ENCODE peak calls at places on chromosomes 5 and 9, in four cellular contexts. B is SW 1271; V is stimulated activated CD8-positive, alpha-beta memory T cell treated with anti-CD3 and anti-CD28 coated beads, Interleukin-7, amount 100 ng/mL, for 24 hours; O is HCEC 1CT. T is an unnamed sample.

GRCh38 chr9:109403766-109404320 is 83.0 kb upstream of the EPB41L4B start:
- DNase-seq in B (no peak), V (no peak), O (no peak), T (no peak)

GRCh38 chr9:79581794-79582193 is 10.0 kb downstream of the TLE4 start:
- DNase-seq in B (peak), V (no peak), O (peak), T (no peak)

GRCh38 chr5:90830058-90830457 is 271.5 kb downstream of the ADGRV1 start:
- DNase-seq in B (no peak), V (no peak), O (peak), T (no peak)

GRCh38 chr5:83400712-83401111 is 70.8 kb upstream of the VCAN start:
- DNase-seq in B (no peak), V (no peak), O (no peak), T (no peak)

GRCh38 chr5:90355635-90356034 is 53.9 kb downstream of the CETN3 start:
- DNase-seq in B (no peak), V (no peak), O (no peak), T (no peak)

GRCh38 chr9:76617510-76618194 is 146.6 kb upstream of the PCA3 start:
- DNase-seq in B (no peak), V (no peak), O (no peak), T (no peak)

GRCh38 chr9:34985311-34985899 is 4.1 kb upstream of the DNAJB5 start:
- DNase-seq in B (peak), V (no peak), O (peak), T (no peak)

GRCh38 chr9:72271617-72272478 is 93.2 kb downstream of the ZFAND5 start:
- DNase-seq in B (peak), V (peak), O (peak), T (no peak)

GRCh38 chr5:143554918-143555477 is 151.5 kb upstream of the NR3C1 start:
- DNase-seq in B (no peak), V (no peak), O (peak), T (no peak)

GRCh38 chr5:110880413-110880812 is 141.6 kb downstream of the SLC25A46 start:
- DNase-seq in B (no peak), V (no peak), O (peak), T (no peak)

GRCh38 chr9:114551750-114552685 is 35.6 kb upstream of the ATP6V1G1 start:
- DNase-seq in B (peak), V (no peak), O (peak), T (no peak)

GRCh38 chr9:106421772-106422171 is 441.2 kb upstream of the ZNF462 start:
- DNase-seq in B (no peak), V (no peak), O (no peak), T (no peak)

T was measured in H1.